ENCODE peak calls at places on chromosomes 12 and 14, in seven cellular contexts. One of them, this sample, is unnamed.

GRCh38 chr12:47547077-47547476 is 158.8 kb downstream of the RPAP3 start:
- DNase-seq in heart right ventricle: no peak
- DNase-seq in foreskin fibroblast: peak
- DNase-seq in IMR-90: peak
- DNase-seq in GM20000: no peak
- DNase-seq in fibroblast of lung: peak
- DNase-seq in Calu3: no peak
- DNase-seq in this sample: no peak

GRCh38 chr12:54261817-54262402 is 18.0 kb downstream of the CBX5 start:
- DNase-seq in heart right ventricle: no peak
- DNase-seq in foreskin fibroblast: no peak
- DNase-seq in IMR-90: no peak
- DNase-seq in GM20000: no peak
- DNase-seq in fibroblast of lung: no peak
- DNase-seq in Calu3: no peak
- DNase-seq in this sample: no peak

GRCh38 chr12:104370989-104371870 is 67.7 kb downstream of the EID3 start:
- DNase-seq in heart right ventricle: no peak
- DNase-seq in foreskin fibroblast: peak
- DNase-seq in IMR-90: peak
- DNase-seq in GM20000: no peak
- DNase-seq in fibroblast of lung: no peak
- DNase-seq in Calu3: peak
- DNase-seq in this sample: no peak

GRCh38 chr12:24480766-24481449 is 468.0 kb downstream of the BCAT1 start:
- DNase-seq in heart right ventricle: no peak
- DNase-seq in foreskin fibroblast: no peak
- DNase-seq in IMR-90: no peak
- DNase-seq in GM20000: no peak
- DNase-seq in fibroblast of lung: no peak
- DNase-seq in Calu3: no peak
- DNase-seq in this sample: no peak

GRCh38 chr14:79161576-79161975 is 991.4 kb downstream of the NRXN3 start:
- DNase-seq in heart right ventricle: no peak
- DNase-seq in foreskin fibroblast: no peak
- DNase-seq in IMR-90: peak
- DNase-seq in GM20000: no peak
- DNase-seq in fibroblast of lung: peak
- DNase-seq in Calu3: no peak
- DNase-seq in this sample: no peak

GRCh38 chr12:98698603-98699463 is 53.7 kb downstream of the APAF1 start:
- DNase-seq in heart right ventricle: peak
- DNase-seq in foreskin fibroblast: peak
- DNase-seq in IMR-90: peak
- DNase-seq in GM20000: peak
- DNase-seq in fibroblast of lung: peak
- DNase-seq in Calu3: peak
- DNase-seq in this sample: peak

GRCh38 chr14:100271247-100271939 is 32.4 kb downstream of the YY1 start:
- DNase-seq in heart right ventricle: no peak
- DNase-seq in foreskin fibroblast: no peak
- DNase-seq in IMR-90: no peak
- DNase-seq in GM20000: no peak
- DNase-seq in fibroblast of lung: peak
- DNase-seq in Calu3: peak
- DNase-seq in this sample: no peak

GRCh38 chr12:48198619-48198973 is 4.5 kb downstream of the OR10AD1 start:
- DNase-seq in heart right ventricle: peak
- DNase-seq in foreskin fibroblast: no peak
- DNase-seq in IMR-90: no peak
- DNase-seq in GM20000: no peak
- DNase-seq in fibroblast of lung: peak
- DNase-seq in Calu3: peak
- DNase-seq in this sample: no peak

GRCh38 chr14:97975960-97976359 is 1178.8 kb downstream of the VRK1 start:
- DNase-seq in heart right ventricle: no peak
- DNase-seq in foreskin fibroblast: no peak
- DNase-seq in IMR-90: no peak
- DNase-seq in GM20000: no peak
- DNase-seq in fibroblast of lung: no peak
- DNase-seq in Calu3: no peak
- DNase-seq in this sample: no peak

GRCh38 chr14:73374218-73374617 is 84.1 kb downstream of the NUMB start:
- DNase-seq in heart right ventricle: no peak
- DNase-seq in foreskin fibroblast: no peak
- DNase-seq in IMR-90: no peak
- DNase-seq in GM20000: no peak
- DNase-seq in fibroblast of lung: no peak
- DNase-seq in Calu3: no peak
- DNase-seq in this sample: no peak

GRCh38 chr12:71691504-71692129 is 5.7 kb downstream of the TMEM19 start:
- DNase-seq in heart right ventricle: no peak
- DNase-seq in foreskin fibroblast: no peak
- DNase-seq in IMR-90: no peak
- DNase-seq in GM20000: no peak
- DNase-seq in fibroblast of lung: no peak
- DNase-seq in Calu3: no peak
- DNase-seq in this sample: no peak

GRCh38 chr12:26031814-26032213 is 73.3 kb downstream of the RASSF8 start:
- DNase-seq in heart right ventricle: no peak
- DNase-seq in foreskin fibroblast: no peak
- DNase-seq in IMR-90: peak
- DNase-seq in GM20000: no peak
- DNase-seq in fibroblast of lung: peak
- DNase-seq in Calu3: no peak
- DNase-seq in this sample: no peak

GRCh38 chr12:65608319-65608916 is 215.9 kb upstream of the HMGA2 start:
- DNase-seq in heart right ventricle: no peak
- DNase-seq in foreskin fibroblast: no peak
- DNase-seq in IMR-90: peak
- DNase-seq in GM20000: no peak
- DNase-seq in fibroblast of lung: no peak
- DNase-seq in Calu3: no peak
- DNase-seq in this sample: no peak

GRCh38 chr14:65303185-65303901 is 109.2 kb upstream of the FUT8 start:
- DNase-seq in heart right ventricle: no peak
- DNase-seq in foreskin fibroblast: no peak
- DNase-seq in IMR-90: peak
- DNase-seq in GM20000: no peak
- DNase-seq in fibroblast of lung: no peak
- DNase-seq in Calu3: peak
- DNase-seq in this sample: no peak

GRCh38 chr12:113940357-113940756 is 25.8 kb downstream of the RBM19 start:
- DNase-seq in heart right ventricle: no peak
- DNase-seq in foreskin fibroblast: no peak
- DNase-seq in IMR-90: no peak
- DNase-seq in GM20000: no peak
- DNase-seq in fibroblast of lung: no peak
- DNase-seq in Calu3: no peak
- DNase-seq in this sample: no peak

GRCh38 chr12:26512213-26512612 is 316.8 kb downstream of the SSPN start:
- DNase-seq in heart right ventricle: no peak
- DNase-seq in foreskin fibroblast: no peak
- DNase-seq in IMR-90: no peak
- DNase-seq in GM20000: no peak
- DNase-seq in fibroblast of lung: no peak
- DNase-seq in Calu3: no peak
- DNase-seq in this sample: no peak

GRCh38 chr12:90979936-90980335 is 24.8 kb downstream of the EPYC start:
- DNase-seq in heart right ventricle: peak
- DNase-seq in foreskin fibroblast: peak
- DNase-seq in IMR-90: peak
- DNase-seq in GM20000: no peak
- DNase-seq in fibroblast of lung: peak
- DNase-seq in Calu3: no peak
- DNase-seq in this sample: peak

GRCh38 chr12:130266751-130267150 is 70.9 kb upstream of the PIWIL1 start:
- DNase-seq in heart right ventricle: no peak
- DNase-seq in foreskin fibroblast: no peak
- DNase-seq in IMR-90: no peak
- DNase-seq in GM20000: no peak
- DNase-seq in fibroblast of lung: no peak
- DNase-seq in Calu3: no peak
- DNase-seq in this sample: no peak

GRCh38 chr14:60490270-60490669 is 4.4 kb upstream of the C14orf39 start:
- DNase-seq in heart right ventricle: no peak
- DNase-seq in foreskin fibroblast: no peak
- DNase-seq in IMR-90: no peak
- DNase-seq in GM20000: no peak
- DNase-seq in fibroblast of lung: no peak
- DNase-seq in Calu3: no peak
- DNase-seq in this sample: no peak

GRCh38 chr12:107539196-107539939 is 146.2 kb upstream of the PWP1 start:
- DNase-seq in heart right ventricle: no peak
- DNase-seq in foreskin fibroblast: no peak
- DNase-seq in IMR-90: no peak
- DNase-seq in GM20000: no peak
- DNase-seq in fibroblast of lung: no peak
- DNase-seq in Calu3: no peak
- DNase-seq in this sample: no peak

GRCh38 chr12:122356192-122356635 is 66.3 kb downstream of the CLIP1 start:
- DNase-seq in heart right ventricle: peak
- DNase-seq in foreskin fibroblast: peak
- DNase-seq in IMR-90: peak
- DNase-seq in GM20000: peak
- DNase-seq in fibroblast of lung: peak
- DNase-seq in Calu3: peak
- DNase-seq in this sample: peak

GRCh38 chr14:23561259-23561658 is 5.2 kb downstream of the THTPA start:
- DNase-seq in heart right ventricle: no peak
- DNase-seq in foreskin fibroblast: no peak
- DNase-seq in IMR-90: no peak
- DNase-seq in GM20000: no peak
- DNase-seq in fibroblast of lung: no peak
- DNase-seq in Calu3: no peak
- DNase-seq in this sample: no peak

GRCh38 chr12:613996-614726 is 49.1 kb downstream of the NINJ2 start:
- DNase-seq in heart right ventricle: no peak
- DNase-seq in foreskin fibroblast: no peak
- DNase-seq in IMR-90: no peak
- DNase-seq in GM20000: peak
- DNase-seq in fibroblast of lung: no peak
- DNase-seq in Calu3: peak
- DNase-seq in this sample: no peak

GRCh38 chr12:3418609-3419469 is 72.2 kb upstream of the PRMT8 start:
- DNase-seq in heart right ventricle: no peak
- DNase-seq in foreskin fibroblast: no peak
- DNase-seq in IMR-90: no peak
- DNase-seq in GM20000: no peak
- DNase-seq in fibroblast of lung: no peak
- DNase-seq in Calu3: no peak
- DNase-seq in this sample: no peak

GRCh38 chr12:92337128-92337527 is 191.5 kb upstream of the BTG1 start:
- DNase-seq in heart right ventricle: no peak
- DNase-seq in foreskin fibroblast: no peak
- DNase-seq in IMR-90: peak
- DNase-seq in GM20000: no peak
- DNase-seq in fibroblast of lung: no peak
- DNase-seq in Calu3: no peak
- DNase-seq in this sample: no peak

GRCh38 chr14:23640524-23641141 is 4.5 kb downstream of the DHRS2 start:
- DNase-seq in heart right ventricle: no peak
- DNase-seq in foreskin fibroblast: peak
- DNase-seq in IMR-90: peak
- DNase-seq in GM20000: no peak
- DNase-seq in fibroblast of lung: peak
- DNase-seq in Calu3: no peak
- DNase-seq in this sample: peak

GRCh38 chr14:68628605-68629310 is 164.1 kb downstream of the ZFP36L1 start:
- DNase-seq in heart right ventricle: no peak
- DNase-seq in foreskin fibroblast: no peak
- DNase-seq in IMR-90: no peak
- DNase-seq in GM20000: no peak
- DNase-seq in fibroblast of lung: no peak
- DNase-seq in Calu3: peak
- DNase-seq in this sample: no peak

GRCh38 chr12:63151061-63151897 is at the start of gene AVPR1A:
- DNase-seq in heart right ventricle: peak
- DNase-seq in foreskin fibroblast: no peak
- DNase-seq in IMR-90: no peak
- DNase-seq in GM20000: no peak
- DNase-seq in fibroblast of lung: no peak
- DNase-seq in Calu3: peak
- DNase-seq in this sample: no peak

GRCh38 chr12:85955127-85955526 is 81.0 kb downstream of the NTS start:
- DNase-seq in heart right ventricle: no peak
- DNase-seq in foreskin fibroblast: no peak
- DNase-seq in IMR-90: no peak
- DNase-seq in GM20000: no peak
- DNase-seq in fibroblast of lung: peak
- DNase-seq in Calu3: no peak
- DNase-seq in this sample: no peak
- TF ChIP-seq CTCF in heart right ventricle: peak
- TF ChIP-seq CTCF in foreskin fibroblast: no peak
- TF ChIP-seq CTCF in IMR-90: peak
- TF ChIP-seq CTCF in GM20000: no peak
- TF ChIP-seq CTCF in fibroblast of lung: peak
- TF ChIP-seq CTCF in Calu3: no peak
- TF ChIP-seq CTCF in this sample: no peak

GRCh38 chr12:7162691-7163114 is 26.8 kb upstream of the PEX5 start:
- DNase-seq in heart right ventricle: no peak
- DNase-seq in foreskin fibroblast: no peak
- DNase-seq in IMR-90: no peak
- DNase-seq in GM20000: no peak
- DNase-seq in fibroblast of lung: no peak
- DNase-seq in Calu3: peak
- DNase-seq in this sample: no peak
- TF ChIP-seq CTCF in heart right ventricle: peak
- TF ChIP-seq CTCF in foreskin fibroblast: peak
- TF ChIP-seq CTCF in IMR-90: peak
- TF ChIP-seq CTCF in GM20000: peak
- TF ChIP-seq CTCF in fibroblast of lung: peak
- TF ChIP-seq CTCF in Calu3: peak
- TF ChIP-seq CTCF in this sample: peak

GRCh38 chr12:81723361-81723760 is 35.8 kb downstream of the PPFIA2 start:
- DNase-seq in heart right ventricle: no peak
- DNase-seq in foreskin fibroblast: no peak
- DNase-seq in IMR-90: no peak
- DNase-seq in GM20000: no peak
- DNase-seq in fibroblast of lung: no peak
- DNase-seq in Calu3: no peak
- DNase-seq in this sample: no peak
- TF ChIP-seq CTCF in heart right ventricle: no peak
- TF ChIP-seq CTCF in foreskin fibroblast: no peak
- TF ChIP-seq CTCF in IMR-90: no peak
- TF ChIP-seq CTCF in GM20000: no peak
- TF ChIP-seq CTCF in fibroblast of lung: no peak
- TF ChIP-seq CTCF in Calu3: no peak
- TF ChIP-seq CTCF in this sample: no peak

DNA sequence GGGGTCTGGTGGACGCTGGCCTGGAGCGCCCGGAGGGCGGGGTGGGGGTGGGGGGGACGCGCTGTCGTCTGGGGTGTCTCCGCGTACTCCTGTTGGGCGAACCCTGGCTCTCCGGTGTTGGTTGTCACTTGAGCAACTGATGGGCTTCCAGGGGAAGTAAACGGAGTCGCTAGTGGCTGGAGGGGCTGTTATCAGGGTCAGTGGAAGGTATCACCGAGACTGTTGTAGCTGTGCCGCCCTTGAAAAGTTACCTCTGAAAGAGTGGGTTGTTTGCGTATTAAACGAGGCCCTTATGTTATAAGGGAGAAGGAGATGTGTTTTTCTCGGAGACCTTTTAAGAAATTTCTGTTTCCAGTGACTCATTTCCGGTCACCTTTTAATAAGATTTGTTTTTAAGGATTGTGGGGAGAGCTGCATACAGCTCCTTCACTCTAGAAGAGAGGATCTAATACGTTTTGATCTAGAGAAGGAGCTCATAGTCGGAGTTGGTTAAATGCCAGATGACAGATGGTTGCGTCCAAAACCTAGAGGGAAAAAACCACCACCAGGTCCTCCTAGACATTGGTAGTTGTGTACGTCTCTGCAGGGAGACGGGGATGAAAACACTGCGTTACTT is 699 bp upstream of the DBX2 start:
- DNase-seq in heart right ventricle: no peak
- DNase-seq in foreskin fibroblast: no peak
- DNase-seq in IMR-90: no peak
- DNase-seq in GM20000: no peak
- DNase-seq in fibroblast of lung: peak
- DNase-seq in Calu3: no peak
- DNase-seq in this sample: no peak
- TF ChIP-seq CTCF in heart right ventricle: no peak
- TF ChIP-seq CTCF in foreskin fibroblast: no peak
- TF ChIP-seq CTCF in IMR-90: no peak
- TF ChIP-seq CTCF in GM20000: no peak
- TF ChIP-seq CTCF in fibroblast of lung: no peak
- TF ChIP-seq CTCF in Calu3: no peak
- TF ChIP-seq CTCF in this sample: no peak